ENCODE peak calls at places on chromosomes 16 and 17, in six cellular contexts. M, W, K, R, Y and P are unnamed samples.

GRCh38 chr16:51261919-51262318 is 110.8 kb upstream of the SALL1 start:
- DNase-seq in M (no peak), W (no peak), K (no peak), R (no peak), Y (no peak), P (no peak)

GRCh38 chr16:57435838-57436237 is 11.3 kb downstream of the CIAPIN1 start:
- DNase-seq in M (no peak), W (no peak), K (no peak), R (no peak), Y (no peak), P (no peak)

GRCh38 chr17:79552824-79553223 is 58.0 kb downstream of the RBFOX3 start:
- DNase-seq in M (no peak), W (no peak), K (no peak), R (no peak), Y (no peak), P (no peak)

GRCh38 chr17:59706900-59707181 is 389 bp downstream of the PTRH2 start:
- DNase-seq in M (no peak), W (no peak), K (no peak), R (no peak), Y (peak; percentile 53), P (peak; percentile 32)

GRCh38 chr17:5282639-5283217 is 644 bp downstream of the RABEP1 start:
- DNase-seq in M (no peak), W (peak; percentile 29), K (no peak), R (peak; percentile 6), Y (peak; percentile 59), P (peak; percentile 49)

GRCh38 chr17:66347661-66348604 is 45.5 kb downstream of the PRKCA start:
- DNase-seq in M (no peak), W (peak; percentile 70), K (no peak), R (peak; percentile 35), Y (peak; percentile 49), P (peak; percentile 36)

GRCh38 chr16:86757704-86758040 is 179.3 kb downstream of the FOXL1 start:
- DNase-seq in M (no peak), W (no peak), K (no peak), R (no peak), Y (no peak), P (no peak)

GRCh38 chr17:30565073-30565935 is 88.1 kb downstream of the GOSR1 start:
- DNase-seq in M (no peak), W (no peak), K (no peak), R (peak; percentile 17), Y (no peak), P (no peak)

GRCh38 chr16:55257971-55258613 is 65.9 kb upstream of the IRX6 start:
- DNase-seq in M (peak; percentile 30), W (peak; percentile 44), K (no peak), R (no peak), Y (peak; percentile 69), P (peak; percentile 70)

GRCh38 chr16:26951950-26952349 is 114.8 kb upstream of the C16orf82 start:
- DNase-seq in M (no peak), W (no peak), K (no peak), R (no peak), Y (no peak), P (no peak)

GRCh38 chr17:4622375-4622774 is 19.1 kb downstream of the ALOX15 start:
- DNase-seq in M (no peak), W (no peak), K (no peak), R (no peak), Y (no peak), P (no peak)

GRCh38 chr16:608019-608418 is 18.2 kb downstream of the RAB40C start:
- DNase-seq in M (no peak), W (no peak), K (no peak), R (no peak), Y (peak; percentile 83), P (peak; percentile 77)

GRCh38 chr16:24045641-24046040 is 209.9 kb downstream of the PRKCB start:
- DNase-seq in M (no peak), W (no peak), K (peak; percentile 66), R (no peak), Y (no peak), P (no peak)

GRCh38 chr17:57182621-57183020 is 73.7 kb upstream of the MSI2 start:
- DNase-seq in M (no peak), W (no peak), K (no peak), R (no peak), Y (no peak), P (no peak)

GRCh38 chr17:41580651-41581365 is 5.9 kb downstream of the KRT14 start:
- DNase-seq in M (no peak), W (no peak), K (no peak), R (no peak), Y (no peak), P (no peak)

GRCh38 chr16:30658731-30659506 is 688 bp downstream of the FBRS start:
- DNase-seq in M (peak; percentile 95), W (peak; percentile 99), K (peak; percentile 99), R (peak; percentile 94), Y (no peak), P (peak; percentile 98)